ENCODE peak calls at places on chromosome 2, in eight cellular contexts. L is adrenal gland; A is NAMALWA; B is CD8-positive, alpha-beta T cell; R is amygdala; X is neural progenitor cell; I is stimulated activated CD8-positive, alpha-beta memory T cell treated with anti-CD3 and anti-CD28 coated beads, Interleukin-15, amount 100 ng/mL, for 24 hours; D is NCI-H748 treated with DMSO at 0.1 percent for 48 hours. W is an unnamed sample.
A peak's percentile ranks its signal among the peaks of the same experiment; 100 is the strongest.

GRCh38 chr2:197108758-197109157 is 182.3 kb upstream of the PGAP1 start:
- DNase-seq in L (peak; percentile 93), B (no peak), I (no peak), A (no peak), R (peak; percentile 11), X (no peak), D (no peak), W (peak; percentile 7)

GRCh38 chr2:102463160-102463559 is 9.9 kb upstream of the SLC9A4 start:
- DNase-seq in A (no peak), D (no peak), B (no peak), X (no peak), L (no peak), R (no peak), I (no peak), W (no peak)

GRCh38 chr2:160227252-160227651 is 27.2 kb upstream of the ITGB6 start:
- DNase-seq in D (no peak), I (no peak), L (no peak), X (no peak), B (no peak), A (no peak), R (no peak), W (no peak)

GRCh38 chr2:18546586-18546985 is 13.9 kb downstream of the RDH14 start:
- DNase-seq in L (no peak), R (no peak), D (peak; percentile 90), I (no peak), A (no peak), B (no peak), X (no peak), W (no peak)

GRCh38 chr2:144553379-144553778 is 33.5 kb upstream of the ZEB2 start:
- DNase-seq in L (no peak), R (no peak), B (no peak), I (no peak), D (no peak), X (no peak), A (no peak), W (no peak)

GRCh38 chr2:8544786-8545631 is 136.8 kb upstream of the ID2 start:
- DNase-seq in X (peak; percentile 56), A (peak; percentile 84), B (peak; percentile 74), I (peak; percentile 53), L (peak; percentile 17), D (peak; percentile 23), R (no peak), W (peak; percentile 68)

GRCh38 chr2:217903859-217904613 is 98.8 kb downstream of the TNS1 start:
- DNase-seq in X (no peak), L (peak; percentile 81), I (no peak), A (no peak), D (no peak), B (no peak), R (no peak), W (peak; percentile 21)

GRCh38 chr2:216056739-216057138 is 24.9 kb downstream of the PECR start:
- DNase-seq in R (no peak), A (no peak), I (no peak), D (no peak), B (no peak), X (no peak), L (no peak), W (no peak)

GRCh38 chr2:196381464-196381863 is 210.1 kb upstream of the STK17B start:
- DNase-seq in L (no peak), X (no peak), D (no peak), A (no peak), R (no peak), B (no peak), I (no peak), W (no peak)

GRCh38 chr2:43106767-43107527 is 119.5 kb downstream of the ZFP36L2 start:
- DNase-seq in L (no peak), B (no peak), X (peak; percentile 78), R (no peak), A (peak; percentile 49), I (no peak), D (no peak), W (no peak)

GRCh38 chr2:9961014-9961413 is 9.5 kb downstream of the GRHL1 start:
- DNase-seq in D (no peak), A (no peak), R (no peak), B (no peak), I (no peak), X (no peak), L (no peak), W (no peak)

GRCh38 chr2:46471-47345 is at the start of gene FAM110C:
- DNase-seq in D (no peak), I (no peak), R (no peak), L (peak; percentile 87), A (no peak), X (peak; percentile 69), B (peak; percentile 50), W (no peak)

GRCh38 chr2:17441790-17442189 is 76.5 kb downstream of the RAD51AP2 start:
- DNase-seq in L (no peak), R (no peak), I (no peak), A (no peak), D (no peak), B (no peak), X (no peak), W (no peak)

GRCh38 chr2:65458999-65459398 is 26.6 kb upstream of the SPRED2 start:
- DNase-seq in R (no peak), L (no peak), I (no peak), D (no peak), X (no peak), B (no peak), A (no peak), W (no peak)

GRCh38 chr2:133063792-133064191 is 393.8 kb upstream of the LYPD1 start:
- DNase-seq in A (peak; percentile 8), L (peak; percentile 14), I (no peak), B (no peak), X (peak; percentile 85), D (no peak), R (no peak), W (no peak)